ENCODE peak calls at places on chromosomes 5 and 9, in six cellular contexts. D is H1, C is body of pancreas, L is stomach, X is esophagus squamous epithelium, N is breast epithelium. R is an unnamed sample.

GRCh38 chr9:136532799-136533774 is 12.8 kb downstream of the NOTCH1 start:
- DNase-seq in C (no peak), N (no peak), L (no peak), D (no peak), X (no peak), R (no peak)

GRCh38 chr9:93580654-93581380 is 4.4 kb downstream of the PHF2 start:
- DNase-seq in L (peak; percentile 30), C (no peak), N (no peak), X (no peak), D (no peak), R (no peak)

GRCh38 chr5:87074934-87075541 is 192.6 kb upstream of the RASA1 start:
- DNase-seq in L (no peak), D (no peak), C (no peak), X (no peak), N (no peak), R (no peak)

GRCh38 chr9:36154213-36154952 is 14.8 kb upstream of the CCIN start:
- DNase-seq in L (no peak), C (no peak), N (no peak), D (no peak), X (no peak), R (no peak)

GRCh38 chr9:117178596-117179111 is 236.2 kb downstream of the ASTN2 start:
- DNase-seq in N (no peak), X (no peak), D (no peak), C (no peak), L (no peak), R (no peak)

GRCh38 chr9:75156838-75157237 is 68.5 kb downstream of the OSTF1 start:
- DNase-seq in D (no peak), L (no peak), X (no peak), C (no peak), N (no peak), R (no peak)

GRCh38 chr9:128136816-128137793 is 9.6 kb upstream of the PTGES2 start:
- DNase-seq in D (no peak), N (no peak), C (no peak), L (no peak), X (no peak), R (no peak)

GRCh38 chr9:70987986-70988385 is 133.4 kb downstream of the TRPM3 start:
- DNase-seq in X (no peak), L (no peak), C (no peak), D (no peak), N (no peak), R (no peak)

GRCh38 chr5:179381691-179382090 is 36.4 kb upstream of the ADAMTS2 start:
- DNase-seq in C (no peak), N (no peak), L (no peak), X (no peak), D (no peak), R (no peak)

GRCh38 chr9:20621553-20622329 is 558 bp downstream of the MLLT3 start:
- DNase-seq in C (peak; percentile 71), X (peak; percentile 29), L (peak; percentile 60), D (no peak), N (peak; percentile 57), R (peak; percentile 58)

GRCh38 chr5:68011801-68012200 is 203.8 kb upstream of the PIK3R1 start:
- DNase-seq in L (no peak), C (no peak), N (no peak), D (no peak), X (no peak), R (no peak)

GRCh38 chr5:117880932-117881331 is 1107.4 kb downstream of the DTWD2 start:
- DNase-seq in L (no peak), D (no peak), X (no peak), N (no peak), C (no peak), R (peak; percentile 44)

GRCh38 chr5:32109236-32109635 is 64.9 kb downstream of the GOLPH3 start:
- DNase-seq in C (no peak), X (no peak), L (no peak), D (no peak), N (no peak), R (no peak)

GRCh38 chr5:175706499-175706898 is 48.6 kb downstream of the HRH2 start:
- DNase-seq in L (peak; percentile 86), N (peak; percentile 20), X (no peak), D (no peak), C (peak; percentile 9), R (no peak)

GRCh38 chr9:93874242-93874641 is 80.9 kb downstream of the BARX1 start:
- DNase-seq in L (no peak), N (no peak), X (no peak), D (no peak), C (no peak), R (no peak)

GRCh38 chr5:161483721-161484120 is 62.8 kb downstream of the GABRB2 start:
- DNase-seq in N (no peak), L (no peak), C (no peak), X (no peak), D (no peak), R (no peak)

GRCh38 chr5:157328277-157328912 is 62.5 kb downstream of the CYFIP2 start:
- DNase-seq in N (no peak), L (peak; percentile 63), D (no peak), X (peak; percentile 9), C (peak; percentile 48), R (peak; percentile 64)

GRCh38 chr5:75037106-75037505 is 15.3 kb downstream of the GCNT4 start:
- DNase-seq in L (peak; percentile 65), C (peak; percentile 26), X (no peak), D (no peak), N (no peak), R (peak; percentile 20)

GRCh38 chr5:143313298-143313852 is 90.1 kb downstream of the NR3C1 start:
- DNase-seq in D (no peak), L (no peak), C (no peak), N (no peak), X (no peak), R (no peak)

GRCh38 chr9:97848237-97848581 is 4.8 kb upstream of the FOXE1 start:
- DNase-seq in N (no peak), C (no peak), L (no peak), X (no peak), D (no peak), R (no peak)

DNA sequence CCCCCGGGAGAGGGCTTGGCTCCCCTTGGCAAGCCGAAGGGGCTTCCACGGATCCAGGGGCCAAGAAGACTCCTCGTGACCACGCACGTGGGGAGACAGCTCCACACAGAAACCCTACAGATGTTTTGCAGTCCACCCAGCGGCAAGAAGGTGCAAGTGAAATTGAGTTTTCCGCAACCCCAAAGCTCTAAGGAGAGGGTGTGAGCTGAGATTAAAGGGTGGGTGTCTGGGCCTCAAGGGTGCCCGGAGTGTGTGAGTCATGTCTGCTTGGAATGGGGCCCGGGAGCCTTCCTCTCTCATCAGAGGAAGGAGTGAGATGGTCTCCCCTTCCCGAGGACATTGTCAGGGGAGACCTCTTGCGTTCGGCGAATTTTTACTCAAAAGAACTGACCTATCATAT is 79.1 kb downstream of the OLFM1 start:
- DNase-seq in L (no peak), X (no peak), C (no peak), N (no peak), D (no peak), R (no peak)
- H3K27ac ChIP-seq in L (no peak overlapping the region), X (no peak overlapping the region), C (no peak overlapping the region), N (no peak overlapping the region), D (no peak overlapping the region), R (no peak overlapping the region)

GRCh38 chr9:131060902-131061630 is 35.3 kb upstream of the AIF1L start:
- DNase-seq in X (no peak), D (no peak), N (no peak), L (no peak), C (no peak), R (no peak)
- TF ChIP-seq CTCF in X (no peak), D (no peak), N (no peak), L (no peak), C (no peak), R (no peak)

GRCh38 chr9:33818832-33819500 is 2.0 kb downstream of the UBE2R2 start:
- DNase-seq in D (no peak), N (no peak), X (no peak), L (no peak), C (no peak), R (no peak)

GRCh38 chr9:33816327-33817252 is at the start of gene UBE2R2:
- DNase-seq in X (peak; percentile 58), L (peak; percentile 92), D (peak; percentile 60), N (peak; percentile 93), C (peak; percentile 92), R (peak; percentile 89)

GRCh38 chr9:33818167-33818831 is 1.3 kb downstream of the UBE2R2 start:
- DNase-seq in X (no peak), L (peak; percentile 28), D (no peak), C (no peak), N (no peak), R (no peak)

GRCh38 chr9:33815781-33816180 is 1.2 kb upstream of the UBE2R2 start:
- DNase-seq in N (no peak), L (no peak), C (no peak), D (no peak), X (no peak), R (no peak)

DNA sequence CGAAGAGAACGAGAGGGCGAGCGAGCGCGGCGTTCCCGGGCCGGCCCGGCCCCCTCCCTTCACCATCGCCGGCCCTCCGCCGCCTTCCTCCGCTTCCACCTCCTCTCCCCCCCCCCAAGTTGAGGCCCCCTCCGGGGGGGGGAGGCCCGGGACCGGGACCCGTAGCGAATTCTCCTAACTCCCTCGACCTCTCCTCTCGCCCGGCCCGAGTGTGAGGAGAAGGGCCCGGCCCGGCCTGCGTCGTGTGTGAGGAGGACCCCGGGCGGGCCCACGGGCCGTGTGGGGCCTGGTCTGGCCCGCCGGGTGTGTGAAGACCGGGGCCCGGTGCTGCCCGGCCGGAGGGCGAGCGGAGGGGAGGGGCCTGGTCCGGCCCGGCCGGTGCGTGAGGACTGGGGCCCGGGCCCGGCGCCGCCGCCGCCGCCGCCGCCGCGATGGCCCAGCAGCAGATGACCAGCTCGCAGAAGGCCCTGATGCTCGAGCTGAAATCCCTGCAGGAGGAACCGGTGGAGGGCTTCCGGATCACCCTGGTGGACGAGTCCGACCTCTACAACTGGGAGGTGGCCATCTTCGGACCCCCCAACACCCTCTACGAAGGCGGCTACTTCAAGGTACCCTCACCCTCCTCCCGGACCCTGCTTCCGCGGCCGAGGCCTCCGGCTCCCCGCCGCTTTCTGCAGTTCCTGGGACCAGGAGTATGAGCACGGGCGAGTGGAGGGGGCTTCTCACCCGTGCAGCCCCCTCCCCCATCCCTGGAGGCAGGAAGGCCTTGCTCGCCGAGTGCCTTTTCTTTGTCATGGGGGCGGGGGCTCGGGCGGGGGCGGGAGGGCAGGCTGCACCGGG is 587 bp downstream of the UBE2R2 start:
- DNase-seq in N (peak; percentile 56), D (peak; percentile 25), C (peak; percentile 54), X (no peak), L (peak; percentile 49), R (peak; percentile 33)
- TF ChIP-seq POLR2A in N (no peak), D (peak; percentile 65), C (no peak), X (peak; percentile 7), L (no peak), R (no peak)

GRCh38 chr5:141510160-141510559 is 21.3 kb downstream of the PCDHGC5 start:
- DNase-seq in L (no peak), X (no peak), N (no peak), C (no peak), D (no peak), R (no peak)
- H3K27ac ChIP-seq in L (no peak overlapping the region), X (peak overlapping the region; percentile 87), N (peak overlapping the region; percentile 87), C (no peak overlapping the region), D (no peak overlapping the region), R (no peak overlapping the region)

GRCh38 chr5:80961376-80962281 is 1.5 kb downstream of the RASGRF2 start:
- DNase-seq in C (no peak), L (no peak), N (no peak), D (no peak), X (no peak), R (no peak)
- TF ChIP-seq CTCF in C (no peak), L (no peak), N (no peak), D (no peak), X (no peak), R (no peak)

GRCh38 chr5:103258368-103258956 is at the start of gene MACIR:
- DNase-seq in N (peak; percentile 95), D (peak; percentile 97), C (peak; percentile 97), L (peak; percentile 97), X (peak; percentile 87), R (peak; percentile 95)
- TF ChIP-seq POLR2A in N (no peak), D (peak; percentile 79), C (peak; percentile 78), L (no peak), X (peak; percentile 80), R (peak; percentile 61)